ENCODE peak calls at places on chromosomes 6 and 20, in nine cellular contexts. One of them, this sample, is unnamed. For H3K4me1, the result is how much of the 10 kb centered on the place peaks cover.

GRCh38 chr6:95240514-95240913 is 336.8 kb upstream of the MANEA start:
- DNase-seq in thoracic aorta: no peak
- DNase-seq in right atrium auricular region: no peak
- DNase-seq in lower lobe of right lung: no peak
- DNase-seq in right cardiac atrium: no peak
- DNase-seq in breast epithelium: no peak
- DNase-seq in uterus: no peak
- DNase-seq in GM23338: no peak
- DNase-seq in GM23248: no peak
- DNase-seq in this sample: no peak

GRCh38 chr6:32774428-32774827 is 11.1 kb upstream of the HLA-DQB2 start:
- DNase-seq in right atrium auricular region: no peak
- DNase-seq in right cardiac atrium: no peak
- DNase-seq in GM23338: no peak
- DNase-seq in breast epithelium: no peak
- DNase-seq in GM23248: peak
- DNase-seq in uterus: no peak
- DNase-seq in thoracic aorta: no peak
- DNase-seq in lower lobe of right lung: no peak
- DNase-seq in this sample: no peak

GRCh38 chr20:47335251-47336012 is 21.1 kb downstream of the ZMYND8 start:
- DNase-seq in GM23248: peak
- DNase-seq in thoracic aorta: no peak
- DNase-seq in right cardiac atrium: no peak
- DNase-seq in breast epithelium: no peak
- DNase-seq in GM23338: no peak
- DNase-seq in uterus: no peak
- DNase-seq in lower lobe of right lung: no peak
- DNase-seq in right atrium auricular region: no peak
- DNase-seq in this sample: no peak

GRCh38 chr20:12435254-12435653 is 517.6 kb downstream of the BTBD3 start:
- DNase-seq in breast epithelium: no peak
- DNase-seq in GM23338: no peak
- DNase-seq in lower lobe of right lung: no peak
- DNase-seq in thoracic aorta: no peak
- DNase-seq in uterus: no peak
- DNase-seq in right atrium auricular region: no peak
- DNase-seq in GM23248: no peak
- DNase-seq in right cardiac atrium: no peak
- DNase-seq in this sample: no peak

GRCh38 chr6:19368511-19368910 is 468.7 kb upstream of the ID4 start:
- DNase-seq in GM23338: no peak
- DNase-seq in breast epithelium: no peak
- DNase-seq in thoracic aorta: no peak
- DNase-seq in GM23248: peak
- DNase-seq in right atrium auricular region: no peak
- DNase-seq in uterus: no peak
- DNase-seq in lower lobe of right lung: no peak
- DNase-seq in right cardiac atrium: no peak
- DNase-seq in this sample: no peak

GRCh38 chr6:96940322-96940721 is 15.8 kb downstream of the KLHL32 start:
- DNase-seq in GM23338: no peak
- DNase-seq in uterus: no peak
- DNase-seq in right cardiac atrium: no peak
- DNase-seq in breast epithelium: no peak
- DNase-seq in GM23248: peak
- DNase-seq in thoracic aorta: no peak
- DNase-seq in right atrium auricular region: no peak
- DNase-seq in lower lobe of right lung: no peak
- DNase-seq in this sample: no peak

GRCh38 chr6:154956771-154957522 is 38.2 kb upstream of the TIAM2 start:
- DNase-seq in right atrium auricular region: no peak
- DNase-seq in uterus: no peak
- DNase-seq in GM23338: peak
- DNase-seq in lower lobe of right lung: no peak
- DNase-seq in GM23248: no peak
- DNase-seq in right cardiac atrium: no peak
- DNase-seq in breast epithelium: no peak
- DNase-seq in thoracic aorta: no peak
- DNase-seq in this sample: no peak

GRCh38 chr6:126797981-126798380 is 320.5 kb upstream of the RSPO3 start:
- DNase-seq in right atrium auricular region: no peak
- DNase-seq in right cardiac atrium: no peak
- DNase-seq in breast epithelium: no peak
- DNase-seq in GM23248: peak
- DNase-seq in GM23338: no peak
- DNase-seq in thoracic aorta: no peak
- DNase-seq in uterus: no peak
- DNase-seq in lower lobe of right lung: no peak
- DNase-seq in this sample: no peak

GRCh38 chr6:70404658-70405057 is 8.7 kb upstream of the FAM135A start:
- DNase-seq in thoracic aorta: no peak
- DNase-seq in breast epithelium: no peak
- DNase-seq in GM23338: no peak
- DNase-seq in right cardiac atrium: no peak
- DNase-seq in lower lobe of right lung: no peak
- DNase-seq in uterus: no peak
- DNase-seq in right atrium auricular region: no peak
- DNase-seq in GM23248: no peak
- DNase-seq in this sample: no peak
- H3K4me1 ChIP-seq in thoracic aorta: under half
- H3K4me1 ChIP-seq in breast epithelium: under half
- H3K4me1 ChIP-seq in GM23338: under half
- H3K4me1 ChIP-seq in right cardiac atrium: under half
- H3K4me1 ChIP-seq in lower lobe of right lung: under half
- H3K4me1 ChIP-seq in uterus: under half
- H3K4me1 ChIP-seq in right atrium auricular region: under half
- H3K4me1 ChIP-seq in GM23248: under half
- H3K4me1 ChIP-seq in this sample: under half

GRCh38 chr6:21767891-21768659 is 174.5 kb downstream of the SOX4 start:
- DNase-seq in thoracic aorta: no peak
- DNase-seq in right atrium auricular region: no peak
- DNase-seq in right cardiac atrium: no peak
- DNase-seq in GM23338: no peak
- DNase-seq in breast epithelium: no peak
- DNase-seq in GM23248: peak
- DNase-seq in uterus: no peak
- DNase-seq in lower lobe of right lung: no peak
- DNase-seq in this sample: no peak
- H3K4me3 ChIP-seq in thoracic aorta: no peak
- H3K4me3 ChIP-seq in right atrium auricular region: no peak
- H3K4me3 ChIP-seq in right cardiac atrium: no peak
- H3K4me3 ChIP-seq in GM23338: no peak
- H3K4me3 ChIP-seq in breast epithelium: no peak
- H3K4me3 ChIP-seq in GM23248: peak
- H3K4me3 ChIP-seq in uterus: no peak
- H3K4me3 ChIP-seq in lower lobe of right lung: no peak
- H3K4me3 ChIP-seq in this sample: no peak

DNA sequence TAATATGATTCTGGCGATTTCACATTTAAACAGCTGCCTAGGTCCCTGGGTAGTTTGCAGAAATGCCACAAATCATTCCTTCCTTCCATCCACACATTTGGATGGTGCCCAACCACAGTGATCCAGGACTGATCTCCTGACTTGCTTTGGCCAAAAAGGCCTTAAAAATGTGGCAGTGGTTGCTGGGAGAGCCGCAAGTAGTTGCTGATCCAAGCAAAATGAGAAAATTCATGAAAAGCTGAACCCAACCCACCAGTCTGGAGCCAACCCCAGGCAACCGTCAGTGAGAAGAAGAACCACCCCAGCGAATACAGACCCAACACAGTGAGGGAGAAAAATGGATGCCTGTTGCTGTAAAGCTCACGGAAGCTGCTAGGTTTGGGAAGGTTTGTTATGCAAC is 25.1 kb downstream of the RALGAPA2 start:
- DNase-seq in GM23248: no peak
- DNase-seq in right cardiac atrium: no peak
- DNase-seq in breast epithelium: no peak
- DNase-seq in lower lobe of right lung: no peak
- DNase-seq in thoracic aorta: no peak
- DNase-seq in right atrium auricular region: no peak
- DNase-seq in uterus: no peak
- DNase-seq in GM23338: no peak
- DNase-seq in this sample: no peak
- H3K4me1 ChIP-seq in GM23248: under half
- H3K4me1 ChIP-seq in right cardiac atrium: under half
- H3K4me1 ChIP-seq in breast epithelium: under half
- H3K4me1 ChIP-seq in lower lobe of right lung: half or more
- H3K4me1 ChIP-seq in thoracic aorta: under half
- H3K4me1 ChIP-seq in right atrium auricular region: under half
- H3K4me1 ChIP-seq in uterus: under half
- H3K4me1 ChIP-seq in GM23338: under half
- H3K4me1 ChIP-seq in this sample: under half

DNA sequence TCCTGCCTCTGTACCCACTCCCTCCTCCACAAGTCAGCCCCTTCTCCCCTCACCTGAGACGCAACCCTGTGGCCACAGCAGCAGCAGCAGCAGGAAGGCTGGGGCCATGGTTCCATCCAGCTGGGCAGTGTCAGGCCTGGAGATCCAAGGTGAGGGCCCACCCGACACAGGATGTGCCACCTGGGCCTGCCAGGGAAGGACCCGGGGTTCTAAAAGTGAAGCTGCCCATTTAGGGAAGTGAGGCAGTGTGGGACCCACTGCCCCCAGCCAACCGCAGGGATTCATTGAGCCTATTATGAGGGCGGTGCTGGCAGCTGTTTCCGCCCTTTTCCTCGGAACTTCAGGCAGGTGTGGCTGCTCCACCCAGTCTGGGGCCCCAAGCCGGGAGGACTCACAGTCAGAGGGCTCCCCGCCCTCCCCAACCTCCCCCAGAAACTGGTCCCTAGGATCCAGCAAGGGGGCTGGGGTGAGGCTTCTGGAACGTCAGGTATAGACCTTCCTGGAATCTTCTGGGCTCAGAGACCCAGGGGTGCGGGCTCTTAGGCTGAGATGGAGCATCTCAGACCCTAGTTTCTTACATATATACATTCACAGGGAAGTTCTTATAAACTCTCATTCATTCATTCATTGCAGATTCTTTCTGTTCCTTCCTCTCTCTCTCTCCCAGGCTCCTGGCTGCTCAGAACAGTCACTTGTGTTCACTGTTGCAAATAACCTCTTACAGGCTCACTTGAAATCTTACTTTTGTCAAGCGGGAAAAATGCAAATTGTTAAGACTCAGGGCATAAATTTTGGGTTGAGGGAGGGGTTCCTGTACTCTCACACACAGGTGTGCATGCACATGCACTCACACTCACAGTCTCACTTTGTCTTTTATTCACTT is at the start of gene TREML2:
- DNase-seq in thoracic aorta: no peak
- DNase-seq in GM23338: no peak
- DNase-seq in uterus: no peak
- DNase-seq in right cardiac atrium: no peak
- DNase-seq in GM23248: no peak
- DNase-seq in lower lobe of right lung: peak
- DNase-seq in right atrium auricular region: peak
- DNase-seq in breast epithelium: no peak
- DNase-seq in this sample: peak
- H3K4me3 ChIP-seq in thoracic aorta: no peak
- H3K4me3 ChIP-seq in GM23338: no peak
- H3K4me3 ChIP-seq in uterus: no peak
- H3K4me3 ChIP-seq in right cardiac atrium: no peak
- H3K4me3 ChIP-seq in GM23248: no peak
- H3K4me3 ChIP-seq in lower lobe of right lung: no peak
- H3K4me3 ChIP-seq in right atrium auricular region: no peak
- H3K4me3 ChIP-seq in breast epithelium: no peak
- H3K4me3 ChIP-seq in this sample: peak

DNA sequence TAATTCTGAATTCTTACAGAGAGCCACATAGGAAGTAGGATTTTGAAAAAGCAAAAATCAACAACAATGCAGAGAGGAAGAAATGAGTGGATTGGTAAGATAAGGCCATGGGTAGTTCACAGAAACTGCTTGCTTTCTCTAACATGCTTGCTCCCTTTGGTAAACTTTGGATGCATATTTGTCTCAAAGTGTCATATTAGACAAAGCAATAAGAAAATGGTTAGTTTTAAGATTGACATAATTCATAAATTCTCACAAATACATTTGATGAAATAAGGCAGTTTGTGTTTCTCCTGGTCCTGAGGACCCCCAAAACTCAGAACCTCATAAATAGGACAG is 31.7 kb downstream of the UTRN start:
- DNase-seq in GM23338: no peak
- DNase-seq in GM23248: no peak
- DNase-seq in uterus: no peak
- DNase-seq in thoracic aorta: no peak
- DNase-seq in right atrium auricular region: no peak
- DNase-seq in right cardiac atrium: no peak
- DNase-seq in lower lobe of right lung: no peak
- DNase-seq in breast epithelium: no peak
- DNase-seq in this sample: no peak
- H3K4me1 ChIP-seq in GM23338: under half
- H3K4me1 ChIP-seq in GM23248: under half
- H3K4me1 ChIP-seq in uterus: under half
- H3K4me1 ChIP-seq in thoracic aorta: under half
- H3K4me1 ChIP-seq in right atrium auricular region: under half
- H3K4me1 ChIP-seq in right cardiac atrium: under half
- H3K4me1 ChIP-seq in lower lobe of right lung: half or more
- H3K4me1 ChIP-seq in breast epithelium: under half
- H3K4me1 ChIP-seq in this sample: under half

GRCh38 chr6:11473008-11473740 is 64.4 kb upstream of the TMEM170B start:
- DNase-seq in GM23338: no peak
- DNase-seq in thoracic aorta: no peak
- DNase-seq in right atrium auricular region: no peak
- DNase-seq in breast epithelium: no peak
- DNase-seq in lower lobe of right lung: no peak
- DNase-seq in GM23248: peak
- DNase-seq in right cardiac atrium: no peak
- DNase-seq in uterus: no peak
- DNase-seq in this sample: no peak
- H3K4me3 ChIP-seq in GM23338: no peak
- H3K4me3 ChIP-seq in thoracic aorta: peak
- H3K4me3 ChIP-seq in right atrium auricular region: peak
- H3K4me3 ChIP-seq in breast epithelium: peak
- H3K4me3 ChIP-seq in lower lobe of right lung: peak
- H3K4me3 ChIP-seq in GM23248: no peak
- H3K4me3 ChIP-seq in right cardiac atrium: peak
- H3K4me3 ChIP-seq in uterus: no peak
- H3K4me3 ChIP-seq in this sample: no peak

GRCh38 chr20:31833931-31834521 is 11.4 kb downstream of the FOXS1 start:
- DNase-seq in breast epithelium: no peak
- DNase-seq in right atrium auricular region: no peak
- DNase-seq in GM23338: no peak
- DNase-seq in uterus: no peak
- DNase-seq in right cardiac atrium: peak
- DNase-seq in thoracic aorta: no peak
- DNase-seq in GM23248: no peak
- DNase-seq in lower lobe of right lung: no peak
- DNase-seq in this sample: no peak
- H3K4me1 ChIP-seq in breast epithelium: under half
- H3K4me1 ChIP-seq in right atrium auricular region: under half
- H3K4me1 ChIP-seq in GM23338: under half
- H3K4me1 ChIP-seq in uterus: under half
- H3K4me1 ChIP-seq in right cardiac atrium: under half
- H3K4me1 ChIP-seq in thoracic aorta: under half
- H3K4me1 ChIP-seq in GM23248: under half
- H3K4me1 ChIP-seq in lower lobe of right lung: under half
- H3K4me1 ChIP-seq in this sample: under half

GRCh38 chr20:57621426-57622200 is 1.4 kb upstream of the ZBP1 start:
- DNase-seq in uterus: no peak
- DNase-seq in GM23338: no peak
- DNase-seq in breast epithelium: no peak
- DNase-seq in lower lobe of right lung: no peak
- DNase-seq in right cardiac atrium: no peak
- DNase-seq in right atrium auricular region: peak
- DNase-seq in thoracic aorta: no peak
- DNase-seq in GM23248: peak
- DNase-seq in this sample: peak
- H3K4me3 ChIP-seq in uterus: no peak
- H3K4me3 ChIP-seq in GM23338: no peak
- H3K4me3 ChIP-seq in breast epithelium: no peak
- H3K4me3 ChIP-seq in lower lobe of right lung: no peak
- H3K4me3 ChIP-seq in right cardiac atrium: no peak
- H3K4me3 ChIP-seq in right atrium auricular region: no peak
- H3K4me3 ChIP-seq in thoracic aorta: no peak
- H3K4me3 ChIP-seq in GM23248: no peak
- H3K4me3 ChIP-seq in this sample: no peak

GRCh38 chr6:129686941-129687627 is 22.9 kb downstream of the ARHGAP18 start:
- DNase-seq in thoracic aorta: no peak
- DNase-seq in right cardiac atrium: no peak
- DNase-seq in lower lobe of right lung: no peak
- DNase-seq in GM23248: peak
- DNase-seq in uterus: no peak
- DNase-seq in breast epithelium: no peak
- DNase-seq in right atrium auricular region: no peak
- DNase-seq in GM23338: no peak
- DNase-seq in this sample: peak
- H3K4me1 ChIP-seq in thoracic aorta: under half
- H3K4me1 ChIP-seq in right cardiac atrium: under half
- H3K4me1 ChIP-seq in lower lobe of right lung: half or more
- H3K4me1 ChIP-seq in GM23248: half or more
- H3K4me1 ChIP-seq in uterus: under half
- H3K4me1 ChIP-seq in breast epithelium: under half
- H3K4me1 ChIP-seq in right atrium auricular region: under half
- H3K4me1 ChIP-seq in GM23338: under half
- H3K4me1 ChIP-seq in this sample: under half